ENCODE peak calls at places on chromosomes 1 and 21, in eight cellular contexts. M is progenitor cell of endocrine pancreas, P is ovary, V is EH, Z is choroid plexus epithelial cell, W is adipocyte, E is NCI-H1436, U is H1. N is an unnamed sample.

GRCh38 chr1:230368363-230368762 is 57.8 kb downstream of the PGBD5 start:
- DNase-seq in M (no peak), P (no peak), V (peak), Z (peak), W (no peak), E (no peak), U (no peak), N (peak)

GRCh38 chr1:109116286-109116685 is 2.4 kb downstream of the ELAPOR1 start:
- DNase-seq in M (no peak), P (no peak), V (no peak), Z (no peak), W (no peak), E (no peak), U (no peak), N (no peak)

GRCh38 chr1:189434461-189434860 is 1043.2 kb downstream of the BRINP3 start:
- DNase-seq in M (no peak), P (no peak), V (no peak), Z (no peak), W (peak), E (no peak), U (no peak), N (no peak)

GRCh38 chr1:84724128-84724860 is 34.0 kb upstream of the SSX2IP start:
- DNase-seq in M (no peak), P (no peak), V (no peak), Z (no peak), W (no peak), E (no peak), U (peak), N (no peak)

GRCh38 chr1:221440658-221441057 is 301.2 kb downstream of the DUSP10 start:
- DNase-seq in M (no peak), P (no peak), V (peak), Z (peak), W (peak), E (no peak), U (no peak), N (peak)

GRCh38 chr1:8133190-8133589 is 107.1 kb upstream of the ERRFI1 start:
- DNase-seq in M (no peak), P (peak), V (peak), Z (no peak), W (peak), E (no peak), U (no peak), N (no peak)

GRCh38 chr1:230542054-230542453 is 100.2 kb upstream of the COG2 start:
- DNase-seq in M (no peak), P (no peak), V (peak), Z (peak), W (no peak), E (no peak), U (no peak), N (no peak)

GRCh38 chr1:25731626-25732370 is 68.2 kb upstream of the SELENON start:
- DNase-seq in M (no peak), P (no peak), V (no peak), Z (no peak), W (no peak), E (no peak), U (no peak), N (no peak)

GRCh38 chr1:243798726-243799125 is 51.3 kb downstream of the AKT3 start:
- DNase-seq in M (no peak), P (no peak), V (peak), Z (peak), W (peak), E (no peak), U (no peak), N (peak)

GRCh38 chr21:33825419-33825818 is 90.2 kb downstream of the ATP5PO start:
- DNase-seq in M (no peak), P (no peak), V (no peak), Z (no peak), W (no peak), E (no peak), U (no peak), N (no peak)

GRCh38 chr1:230315099-230315498 is 111.0 kb downstream of the PGBD5 start:
- DNase-seq in M (no peak), P (no peak), V (no peak), Z (no peak), W (no peak), E (no peak), U (no peak), N (no peak)

GRCh38 chr1:229270547-229271447 is at the start of gene RAB4A:
- DNase-seq in M (peak), P (peak), V (peak), Z (peak), W (peak), E (peak), U (no peak), N (peak)

GRCh38 chr1:24120965-24121364 is 9.0 kb upstream of the MYOM3 start:
- DNase-seq in M (no peak), P (no peak), V (no peak), Z (peak), W (no peak), E (no peak), U (no peak), N (no peak)

GRCh38 chr1:212430955-212431394 is 1.7 kb upstream of the NENF start:
- DNase-seq in M (no peak), P (no peak), V (no peak), Z (peak), W (no peak), E (no peak), U (no peak), N (no peak)

GRCh38 chr1:2165636-2166035 is 28.9 kb downstream of the FAAP20 start:
- DNase-seq in M (no peak), P (no peak), V (no peak), Z (no peak), W (no peak), E (no peak), U (no peak), N (no peak)

GRCh38 chr1:26677306-26678115 is 18.3 kb upstream of the ARID1A start:
- DNase-seq in M (peak), P (peak), V (peak), Z (peak), W (peak), E (peak), U (no peak), N (peak)

GRCh38 chr1:38213720-38214367 is 167.3 kb upstream of the POU3F1 start:
- DNase-seq in M (no peak), P (no peak), V (no peak), Z (no peak), W (no peak), E (no peak), U (no peak), N (no peak)

GRCh38 chr21:16388291-16388690 is 658.5 kb downstream of the USP25 start:
- DNase-seq in M (no peak), P (no peak), V (no peak), Z (no peak), W (no peak), E (no peak), U (no peak), N (no peak)

GRCh38 chr21:44972301-44972814 is 32.5 kb downstream of the SLX9 start:
- DNase-seq in M (no peak), P (no peak), V (no peak), Z (no peak), W (no peak), E (no peak), U (no peak), N (no peak)

GRCh38 chr1:234597894-234598293 is 12.1 kb downstream of the IRF2BP2 start:
- DNase-seq in M (no peak), P (peak), V (peak), Z (peak), W (peak), E (peak), U (no peak), N (peak)